ENCODE peak calls at places on chromosomes 1 and 21, in five cellular contexts. C is K562, K is right atrium auricular region, X is H9, L is right lobe of liver. I is an unnamed sample.

GRCh38 chr1:234975122-234975940 is 153.3 kb downstream of the TOMM20 start:
- DNase-seq in C (peak; percentile 90), K (no peak), X (no peak), L (peak; percentile 84), I (no peak)

GRCh38 chr1:54811739-54812655 is 10.9 kb upstream of the TTC22 start:
- DNase-seq in C (no peak), K (no peak), X (peak; percentile 24), L (no peak), I (no peak)

GRCh38 chr1:195082183-195082582 is 1526.1 kb downstream of the KCNT2 start:
- DNase-seq in C (no peak), K (no peak), X (no peak), L (no peak), I (no peak)

GRCh38 chr1:172135923-172136610 is 284.4 kb upstream of the C1orf105 start:
- DNase-seq in C (no peak), K (no peak), X (no peak), L (no peak), I (no peak)

GRCh38 chr1:180231506-180232420 is 1.7 kb downstream of the LHX4 start:
- DNase-seq in C (no peak), K (no peak), X (peak; percentile 76), L (no peak), I (no peak)

GRCh38 chr1:106721779-106722178 is 334.7 kb upstream of the PRMT6 start:
- DNase-seq in C (no peak), K (no peak), X (no peak), L (no peak), I (no peak)

GRCh38 chr1:10033359-10033845 is 644 bp downstream of the UBE4B start:
- DNase-seq in C (no peak), K (no peak), X (peak; percentile 33), L (peak; percentile 56), I (no peak)

GRCh38 chr1:8396912-8397406 is 79.0 kb downstream of the SLC45A1 start:
- DNase-seq in C (peak; percentile 35), K (peak; percentile 83), X (no peak), L (no peak), I (no peak)

GRCh38 chr1:202807367-202807925 is 775 bp downstream of the KDM5B start:
- DNase-seq in C (peak; percentile 91), K (peak; percentile 54), X (no peak), L (peak; percentile 56), I (peak; percentile 55)

GRCh38 chr1:193408782-193409293 is 222.4 kb upstream of the B3GALT2 start:
- DNase-seq in C (no peak), K (peak; percentile 92), X (no peak), L (peak; percentile 59), I (peak; percentile 75)

GRCh38 chr1:71307451-71307850 is 226.6 kb upstream of the ZRANB2 start:
- DNase-seq in C (no peak), K (no peak), X (no peak), L (no peak), I (no peak)

GRCh38 chr1:175742790-175743459 is 470 bp downstream of the TNR start:
- DNase-seq in C (peak; percentile 19), K (no peak), X (peak; percentile 77), L (no peak), I (no peak)

GRCh38 chr21:46161180-46161799 is 5.9 kb upstream of the FTCD start:
- DNase-seq in C (no peak), K (no peak), X (peak; percentile 27), L (no peak), I (no peak)

GRCh38 chr21:34190576-34191301 is 117.4 kb downstream of the MRPS6 start:
- DNase-seq in C (peak; percentile 82), K (no peak), X (no peak), L (no peak), I (no peak)

GRCh38 chr1:245229051-245229450 is 74.3 kb downstream of the KIF26B start:
- DNase-seq in C (no peak), K (no peak), X (no peak), L (no peak), I (peak; percentile 32)

GRCh38 chr1:111813440-111814304 is 58.0 kb downstream of the DDX20 start:
- DNase-seq in C (peak; percentile 36), K (no peak), X (no peak), L (no peak), I (no peak)

GRCh38 chr1:17563494-17564281 is 24.2 kb downstream of the ARHGEF10L start:
- DNase-seq in C (no peak), K (no peak), X (no peak), L (no peak), I (peak; percentile 90)
- H3K4me1 ChIP-seq in C (no peaks in the 10 kb centered on the region), K (peaks cover 90% of the 10 kb centered on the region), X (peaks cover 18% of the 10 kb centered on the region), L (no peaks in the 10 kb centered on the region), I (peaks cover 3% of the 10 kb centered on the region)

GRCh38 chr21:37489553-37489952 is 123.0 kb downstream of the DYRK1A start:
- DNase-seq in C (no peak), K (no peak), X (no peak), L (no peak), I (no peak)
- H3K9me3 ChIP-seq in C (no peaks in the 10 kb centered on the region), K (no peaks in the 10 kb centered on the region), X (no peaks in the 10 kb centered on the region), L (no peaks in the 10 kb centered on the region), I (no peaks in the 10 kb centered on the region)

GRCh38 chr21:41836166-41837015 is 42.8 kb downstream of the PRDM15 start:
- DNase-seq in C (no peak), K (no peak), X (no peak), L (no peak), I (no peak)

GRCh38 chr21:41837756-41838297 is 41.3 kb downstream of the PRDM15 start:
- DNase-seq in C (no peak), K (no peak), X (no peak), L (no peak), I (no peak)

GRCh38 chr21:41835711-41836154 is 43.4 kb downstream of the PRDM15 start:
- DNase-seq in C (peak; percentile 75), K (no peak), X (no peak), L (no peak), I (no peak)

GRCh38 chr21:41840880-41841279 is 38.3 kb downstream of the PRDM15 start:
- DNase-seq in C (no peak), K (no peak), X (no peak), L (no peak), I (no peak)

GRCh38 chr21:41839387-41840000 is 39.6 kb downstream of the PRDM15 start:
- DNase-seq in C (no peak), K (no peak), X (no peak), L (no peak), I (no peak)
- H3K4me1 ChIP-seq in C (peaks cover 15% of the 10 kb centered on the region), K (peaks cover 4% of the 10 kb centered on the region), X (no peaks in the 10 kb centered on the region), L (no peaks in the 10 kb centered on the region), I (no peaks in the 10 kb centered on the region)

DNA sequence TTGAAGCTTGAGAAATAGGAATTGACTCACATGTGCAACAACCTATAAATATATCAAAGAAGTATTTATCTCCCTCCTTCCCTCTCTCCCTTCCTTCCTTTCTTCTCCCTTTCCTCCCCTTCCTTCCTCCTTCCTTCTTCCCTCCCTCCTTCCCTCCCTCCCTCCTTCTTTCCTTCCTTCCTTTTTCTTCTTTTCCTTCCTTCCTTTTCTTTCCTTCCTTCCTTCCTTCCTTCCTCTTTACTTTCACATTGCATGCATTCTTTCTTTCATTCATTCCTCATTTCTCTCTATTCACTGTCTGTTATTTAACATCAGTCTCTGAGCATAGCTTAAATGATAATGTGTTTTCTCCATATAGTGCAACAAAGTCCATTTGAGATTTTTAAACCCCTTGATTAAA is 214.2 kb downstream of the CHRM3 start:
- DNase-seq in C (no peak), K (no peak), X (no peak), L (no peak), I (no peak)
- H3K9me3 ChIP-seq in C (no peaks in the 10 kb centered on the region), K (peaks cover 17% of the 10 kb centered on the region), X (no peaks in the 10 kb centered on the region), L (no peaks in the 10 kb centered on the region), I (no peaks in the 10 kb centered on the region)

GRCh38 chr1:43824795-43825194 is 108.8 kb upstream of the ARTN start:
- DNase-seq in C (no peak), K (no peak), X (no peak), L (no peak), I (no peak)
- H3K4me1 ChIP-seq in C (no peaks in the 10 kb centered on the region), K (peaks cover 10% of the 10 kb centered on the region), X (peaks cover 2% of the 10 kb centered on the region), L (no peaks in the 10 kb centered on the region), I (peaks cover 2% of the 10 kb centered on the region)

GRCh38 chr21:7953058-7953457 is 2568.3 kb upstream of the TPTE start:
- DNase-seq in C (no peak), K (no peak), X (no peak), L (no peak), I (no peak)
- H3K9me3 ChIP-seq in C (peaks cover 6% of the 10 kb centered on the region), K (peaks cover 91% of the 10 kb centered on the region), X (no peaks in the 10 kb centered on the region), L (peaks cover 70% of the 10 kb centered on the region), I (peaks cover 38% of the 10 kb centered on the region)

DNA sequence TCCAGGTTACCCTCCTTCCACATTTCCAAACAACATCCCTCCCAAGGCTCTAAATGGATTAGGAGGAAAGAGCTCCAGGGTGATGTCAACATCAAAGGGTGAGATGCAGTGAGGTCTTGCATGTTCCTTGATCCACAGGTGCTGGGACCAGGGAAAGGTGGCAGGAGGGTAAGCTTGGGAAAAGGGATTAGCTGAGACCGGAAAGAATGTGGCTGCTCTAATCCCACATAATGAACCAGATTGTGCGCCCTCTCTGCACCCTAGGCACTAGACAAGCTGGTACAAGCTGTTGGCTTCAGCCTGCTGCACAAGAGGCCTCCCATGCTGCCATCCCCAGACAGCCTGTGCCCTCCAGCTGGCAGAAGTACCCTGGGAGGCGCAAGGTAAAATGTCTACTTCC is 34.9 kb downstream of the PLXNA2 start:
- DNase-seq in C (no peak), K (no peak), X (no peak), L (no peak), I (no peak)
- H3K4me1 ChIP-seq in C (peaks cover 4% of the 10 kb centered on the region), K (peaks cover 73% of the 10 kb centered on the region), X (no peaks in the 10 kb centered on the region), L (no peaks in the 10 kb centered on the region), I (no peaks in the 10 kb centered on the region)

I was measured in aorta.